ENCODE peak calls at places on chromosomes 7 and 10, in six cellular contexts. N, B, K, D, I and M are unnamed samples. For H3K9me3, the result is how much of the 10 kb centered on the place peaks cover.

GRCh38 chr7:46859963-46860475 is 721.9 kb downstream of the TNS3 start:
- DNase-seq in K (peak), D (no peak), N (no peak), B (no peak), I (no peak), M (no peak)

GRCh38 chr7:30727061-30727945 is 24.6 kb upstream of the INMT start:
- DNase-seq in I (no peak), K (no peak), B (no peak), N (peak), D (no peak), M (no peak)

GRCh38 chr10:87090779-87091178 is 3.9 kb downstream of the GLUD1 start:
- DNase-seq in B (no peak), N (no peak), D (no peak), I (no peak), K (no peak), M (no peak)

GRCh38 chr10:33260403-33261239 is 73.8 kb downstream of the NRP1 start:
- DNase-seq in N (no peak), B (no peak), K (no peak), D (no peak), I (no peak), M (no peak)

GRCh38 chr10:114917927-114918672 is 19.9 kb upstream of the TRUB1 start:
- DNase-seq in K (peak), I (no peak), D (peak), N (no peak), B (no peak), M (no peak)

GRCh38 chr10:84244651-84245270 is at the start of gene RGR:
- DNase-seq in B (no peak), D (no peak), N (no peak), I (no peak), K (no peak), M (no peak)

GRCh38 chr10:48454302-48455054 is 148.0 kb downstream of the MAPK8 start:
- DNase-seq in N (no peak), I (no peak), B (peak), D (peak), K (no peak), M (no peak)

GRCh38 chr10:123852411-123852951 is 39.1 kb downstream of the CPXM2 start:
- DNase-seq in D (no peak), N (no peak), B (no peak), I (no peak), K (no peak), M (no peak)

GRCh38 chr10:97532935-97533671 is 34.4 kb downstream of the UBTD1 start:
- DNase-seq in B (no peak), K (no peak), I (no peak), D (no peak), N (no peak), M (no peak)

GRCh38 chr7:47080816-47081215 is 501.1 kb downstream of the TNS3 start:
- DNase-seq in N (no peak), K (no peak), B (no peak), I (no peak), D (no peak), M (peak)

GRCh38 chr10:116708877-116709276 is 33.5 kb downstream of the HSPA12A start:
- DNase-seq in K (no peak), N (no peak), B (no peak), I (no peak), D (no peak), M (no peak)

GRCh38 chr10:35447693-35448407 is 111.5 kb downstream of the CCNY start:
- DNase-seq in I (no peak), N (peak), K (peak), B (peak), D (no peak), M (peak)

GRCh38 chr10:16119445-16119844 is 259.1 kb upstream of the MINDY3 start:
- DNase-seq in N (no peak), I (no peak), K (no peak), D (peak), B (no peak), M (no peak)

GRCh38 chr10:26274391-26274790 is 57.8 kb downstream of the GAD2 start:
- DNase-seq in K (no peak), N (no peak), D (no peak), B (no peak), I (no peak), M (no peak)

DNA sequence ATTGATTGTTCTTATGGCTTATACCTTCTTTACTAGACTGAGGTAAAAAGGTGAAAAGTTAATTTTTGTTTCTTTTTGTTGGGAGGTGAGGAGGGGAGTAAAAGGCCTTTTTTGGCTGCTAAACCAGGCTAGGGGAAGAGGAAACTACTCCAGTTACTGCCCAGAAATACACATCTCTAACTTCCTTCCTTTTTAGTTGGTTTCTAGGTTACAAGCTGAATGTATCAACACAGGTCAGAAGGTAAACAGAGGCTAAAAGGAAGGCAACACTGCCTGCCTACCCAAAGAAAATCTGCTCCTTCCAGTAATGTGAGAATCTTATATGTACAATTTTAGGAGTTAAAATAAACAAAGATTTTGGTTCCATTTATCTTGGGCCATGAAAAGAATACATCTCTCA is 140.4 kb downstream of the NRBF2 start:
- DNase-seq in K (no peak), D (no peak), I (no peak), N (no peak), B (no peak), M (no peak)
- H3K27ac ChIP-seq in K (no peak), D (no peak), I (no peak), N (peak), B (peak), M (no peak)

GRCh38 chr7:101164071-101164840 is 1.1 kb downstream of the VGF start:
- DNase-seq in D (peak), N (no peak), I (no peak), K (peak), B (no peak), M (peak)

GRCh38 chr7:101166909-101167644 is 1.7 kb upstream of the VGF start:
- DNase-seq in D (peak), K (no peak), N (no peak), I (no peak), B (no peak), M (no peak)

GRCh38 chr7:101165958-101166602 is 711 bp upstream of the VGF start:
- DNase-seq in N (no peak), I (no peak), K (no peak), D (no peak), B (no peak), M (no peak)

GRCh38 chr7:101166603-101166908 is 1.2 kb upstream of the VGF start:
- DNase-seq in D (no peak), N (no peak), B (no peak), I (no peak), K (no peak), M (no peak)

GRCh38 chr7:101165075-101165957 is at the start of gene VGF:
- DNase-seq in N (peak), D (peak), I (peak), K (peak), B (peak), M (peak)
- H3K4me3 ChIP-seq in N (no peak), D (peak), I (peak), K (peak), B (no peak), M (no peak)

GRCh38 chr7:71077743-71078476 is 54.0 kb upstream of the GALNT17 start:
- DNase-seq in I (no peak), N (no peak), D (no peak), K (no peak), B (no peak), M (no peak)
- H3K9me3 ChIP-seq in I (under half), N (under half), D (under half), K (under half), B (under half), M (under half)

GRCh38 chr10:53122265-53122664 is 349.7 kb upstream of the MBL2 start:
- DNase-seq in D (no peak), K (no peak), I (no peak), B (no peak), N (no peak), M (no peak)

DNA sequence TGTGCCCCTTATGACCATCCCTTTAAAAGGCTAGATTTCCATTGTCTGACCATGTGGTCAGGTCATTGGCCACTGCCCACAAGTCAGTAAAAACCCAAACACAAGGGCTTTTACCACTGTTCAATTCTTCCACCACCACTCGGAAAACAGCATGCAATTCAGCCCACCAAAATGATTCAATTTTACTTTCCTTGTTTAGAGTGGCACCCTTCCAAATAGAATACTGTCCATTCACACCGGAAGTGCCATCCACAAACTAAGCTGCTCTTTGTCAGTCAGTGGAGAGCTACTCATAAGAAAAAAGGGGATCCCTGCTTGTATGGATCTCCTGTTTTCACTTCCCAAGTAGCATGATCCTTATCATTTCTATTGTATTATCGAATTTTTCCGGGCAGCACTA is 350.7 kb upstream of the MBL2 start:
- DNase-seq in D (no peak), N (no peak), K (no peak), I (no peak), B (no peak), M (no peak)
- H3K27ac ChIP-seq in D (no peak), N (no peak), K (no peak), I (no peak), B (no peak), M (no peak)

GRCh38 chr7:107999814-108000560 is 3.0 kb downstream of the LAMB1 start:
- DNase-seq in I (no peak), D (no peak), N (no peak), K (peak), B (no peak), M (peak)
- H3K4me3 ChIP-seq in I (peak), D (peak), N (no peak), K (no peak), B (no peak), M (peak)

DNA sequence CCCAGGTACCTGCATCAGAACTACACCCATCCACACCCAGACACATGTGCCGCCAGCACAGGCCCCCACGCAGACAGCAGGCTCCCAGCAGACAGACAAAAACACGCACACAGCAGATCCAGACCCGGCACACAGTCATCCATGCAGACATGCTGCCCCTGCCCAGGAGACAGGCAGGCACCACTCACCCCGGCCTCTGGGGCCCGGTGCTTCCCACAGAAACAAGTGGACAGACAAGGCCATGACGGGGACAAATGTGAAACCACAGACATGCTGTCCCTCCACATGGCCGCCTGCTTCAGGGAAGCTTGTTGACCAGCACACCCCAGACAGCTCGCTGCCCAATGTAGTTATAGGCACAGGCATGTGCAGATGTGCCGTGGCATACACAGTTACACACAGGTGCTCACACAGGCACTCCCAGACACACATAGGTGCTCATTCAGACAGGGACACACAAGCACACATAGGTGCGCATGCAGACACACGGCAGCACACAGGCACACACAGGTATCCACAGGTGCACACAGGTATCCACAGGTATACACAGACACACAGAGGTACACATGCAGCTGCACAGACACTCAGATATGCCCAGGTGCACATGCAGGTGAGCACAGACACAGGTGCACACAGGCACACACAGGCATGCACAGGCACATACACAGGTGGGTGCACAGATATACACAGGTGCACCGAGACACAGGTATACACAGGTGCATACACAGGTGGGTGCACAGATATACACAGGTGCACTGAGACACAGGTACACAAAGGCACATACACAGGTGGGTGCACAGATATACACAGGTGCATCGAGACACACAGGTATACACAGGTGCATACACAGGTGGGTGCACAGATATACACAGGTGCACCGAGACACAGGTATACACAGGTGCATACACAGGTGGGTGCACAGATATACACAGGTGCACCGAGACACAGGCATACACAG is 10.5 kb upstream of the SCART1 start:
- DNase-seq in D (no peak), B (peak), I (no peak), K (no peak), N (peak), M (no peak)
- H3K9me3 ChIP-seq in D (under half), B (under half), I (under half), K (under half), N (under half), M (under half)

GRCh38 chr10:119320981-119321380 is 113.6 kb downstream of the GRK5 start:
- DNase-seq in B (no peak), N (no peak), I (no peak), D (no peak), K (no peak), M (no peak)
- H3K27ac ChIP-seq in B (no peak), N (no peak), I (peak), D (no peak), K (no peak), M (peak)